ENCODE peak calls at places on chromosome 1, in five cellular contexts. P, K, O, N and M are unnamed samples.

GRCh38 chr1:197272791-197273190 is 4.7 kb downstream of the CRB1 start:
- DNase-seq in K (no peak), P (no peak), N (no peak), O (no peak), M (no peak)

GRCh38 chr1:24323281-24323680 is 4.1 kb downstream of the GRHL3 start:
- DNase-seq in P (no peak), O (no peak), K (no peak), N (no peak), M (no peak)

GRCh38 chr1:54887665-54888071 is 673 bp upstream of the DHCR24 start:
- DNase-seq in P (no peak), N (peak), K (peak), O (no peak), M (no peak)

GRCh38 chr1:156140879-156141707 is 12.3 kb upstream of the SEMA4A start:
- DNase-seq in N (no peak), K (peak), P (no peak), O (peak), M (no peak)

GRCh38 chr1:151537112-151537511 is 3.0 kb upstream of the TUFT1 start:
- DNase-seq in P (peak), N (no peak), K (no peak), O (no peak), M (no peak)

GRCh38 chr1:23868848-23869450 is 859 bp upstream of the FUCA1 start:
- DNase-seq in K (no peak), P (no peak), N (no peak), O (no peak), M (peak)

GRCh38 chr1:47871799-47872353 is 125.3 kb downstream of the TRABD2B start:
- DNase-seq in K (no peak), P (no peak), N (no peak), O (no peak), M (no peak)

GRCh38 chr1:154206212-154206611 is at the start of gene CFAP141:
- DNase-seq in K (no peak), O (no peak), N (no peak), P (no peak), M (no peak)

GRCh38 chr1:15946546-15947381 is 29.1 kb downstream of the ZBTB17 start:
- DNase-seq in P (no peak), N (no peak), K (peak), O (no peak), M (no peak)

GRCh38 chr1:6111571-6111970 is 65.9 kb downstream of the KCNAB2 start:
- DNase-seq in K (peak), P (no peak), O (no peak), N (peak), M (no peak)

GRCh38 chr1:157748262-157748817 is 28.6 kb downstream of the FCRL2 start:
- DNase-seq in P (no peak), O (no peak), N (no peak), K (no peak), M (no peak)

GRCh38 chr1:206863266-206863665 is 2.2 kb upstream of the IL20 start:
- DNase-seq in N (no peak), K (no peak), P (no peak), O (no peak), M (no peak)

GRCh38 chr1:225396357-225396756 is 31.5 kb downstream of the LBR start:
- DNase-seq in O (no peak), K (no peak), P (no peak), N (no peak), M (no peak)
- TF ChIP-seq CTCF in O (no peak), K (no peak), P (no peak), N (no peak), M (no peak)

GRCh38 chr1:22711591-22712501 is 1.2 kb downstream of the EPHB2 start:
- DNase-seq in N (no peak), O (no peak), K (no peak), P (no peak), M (no peak)
- TF ChIP-seq CTCF in N (no peak), O (no peak), K (no peak), P (no peak), M (no peak)

GRCh38 chr1:111507411-111508201 is 4.2 kb upstream of the ADORA3 start:
- DNase-seq in N (peak), O (peak), P (peak), K (peak), M (peak)
- TF ChIP-seq CTCF in N (no peak), O (no peak), P (no peak), K (no peak), M (no peak)

DNA sequence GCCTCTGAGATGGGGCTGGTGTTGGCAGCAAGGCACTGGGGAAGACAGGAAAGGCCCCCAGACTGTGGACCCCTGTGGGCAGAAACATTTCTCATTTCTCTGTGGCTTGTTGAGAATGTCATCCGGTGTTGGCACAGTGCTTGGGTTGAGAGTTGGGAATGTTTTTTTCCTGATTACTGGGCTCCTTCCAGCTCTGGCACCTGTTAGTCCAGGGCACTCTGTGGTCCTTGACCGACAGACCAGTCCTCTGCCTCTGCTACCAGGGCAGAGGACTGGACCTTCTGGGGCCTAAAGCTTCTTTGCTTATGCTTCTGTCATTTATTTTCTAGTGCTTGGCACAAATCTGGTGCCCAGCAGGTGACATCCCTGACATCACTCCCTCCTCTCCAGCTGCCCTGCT is 4.8 kb upstream of the SPRR5 start:
- DNase-seq in P (no peak), K (no peak), O (no peak), N (peak), M (no peak)
- TF ChIP-seq CTCF in P (no peak), K (no peak), O (no peak), N (no peak), M (no peak)

GRCh38 chr1:229848762-229849677 is 218.0 kb upstream of the GALNT2 start:
- DNase-seq in O (no peak), K (no peak), P (no peak), N (no peak), M (no peak)
- TF ChIP-seq CTCF in O (no peak), K (peak), P (peak), N (peak), M (peak)

DNA sequence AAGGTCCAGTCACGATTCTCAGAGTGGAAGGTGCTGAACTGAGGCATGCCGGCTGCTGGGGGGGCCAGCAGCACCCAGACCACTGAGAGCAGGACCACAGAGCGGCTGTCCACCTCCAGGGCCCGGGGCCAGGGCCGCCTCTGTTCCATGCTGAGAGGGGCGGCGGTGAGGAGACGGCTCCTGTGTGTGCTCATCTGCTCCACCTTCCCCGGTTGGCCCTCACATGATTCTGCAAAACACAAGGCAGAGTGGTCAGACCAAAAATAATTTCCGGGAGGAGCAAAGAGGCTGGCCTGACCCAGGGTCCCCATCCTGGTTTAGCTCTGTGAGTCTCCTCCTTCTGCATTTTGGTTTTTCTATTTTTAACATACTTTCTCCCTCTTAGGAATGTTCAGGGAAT is 26.4 kb downstream of the PLXNA2 start:
- DNase-seq in K (no peak), N (no peak), P (no peak), O (no peak), M (no peak)
- TF ChIP-seq CTCF in K (no peak), N (no peak), P (no peak), O (no peak), M (no peak)

DNA sequence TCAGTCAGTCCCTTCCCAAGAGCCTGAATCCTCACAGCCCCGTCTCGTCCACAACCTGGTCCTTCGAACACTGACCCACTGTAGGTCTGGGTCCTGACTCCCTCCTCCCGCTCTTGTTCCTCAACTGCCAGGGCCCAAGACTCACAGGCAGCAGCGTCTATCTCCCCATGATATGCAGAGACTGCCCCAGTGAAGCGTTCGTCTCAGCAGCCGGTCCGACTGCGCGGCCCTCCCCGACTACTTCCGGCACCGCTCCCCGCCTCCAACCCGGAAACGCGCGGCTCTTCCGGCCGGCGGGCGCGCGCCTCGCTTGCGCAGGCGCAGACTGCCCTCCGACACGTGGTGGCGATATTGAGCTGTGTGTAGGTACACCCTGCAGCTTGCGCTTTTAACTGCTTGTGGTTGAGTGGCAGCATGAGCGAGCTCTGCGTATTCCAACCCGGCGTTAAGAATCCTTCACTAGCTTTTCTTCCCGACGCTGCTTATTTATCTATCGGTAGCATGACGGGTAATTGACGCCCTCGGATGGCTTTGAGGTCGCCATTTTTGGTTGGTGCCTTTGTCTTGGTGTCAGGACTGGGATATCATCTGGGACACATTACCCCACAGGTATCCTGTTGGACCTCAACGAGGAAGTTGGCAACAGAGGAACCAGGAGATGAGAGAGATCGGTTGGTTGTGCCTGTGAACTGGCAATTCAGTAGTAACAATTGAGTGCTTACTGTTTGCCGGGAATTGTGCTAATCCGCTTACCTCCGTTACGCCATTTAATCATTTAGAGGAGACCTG is at the start of gene TAF12:
- DNase-seq in P (peak), K (peak), N (peak), O (peak), M (peak)
- TF ChIP-seq CTCF in P (no peak), K (peak), N (peak), O (peak), M (no peak)

DNA sequence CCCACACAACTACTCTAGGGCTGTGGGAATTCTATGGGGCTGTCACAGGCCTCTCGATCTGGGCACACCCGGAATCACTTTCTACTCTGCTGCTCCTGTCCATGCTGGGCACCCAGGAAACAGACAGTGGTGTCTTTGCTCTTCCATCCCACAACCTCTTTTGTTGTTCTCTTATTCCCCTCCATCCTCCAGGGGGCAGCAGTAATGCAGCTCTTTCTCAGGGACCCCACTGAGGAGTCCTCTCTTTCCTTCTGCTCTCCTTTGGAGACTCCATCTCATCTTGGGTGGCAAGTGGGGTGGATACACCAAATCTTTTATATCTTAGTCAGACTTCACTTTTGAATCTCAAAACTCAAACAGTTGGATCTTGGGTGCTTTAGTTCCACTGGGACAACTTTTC is 206.3 kb downstream of the HS2ST1 start:
- DNase-seq in K (no peak), O (no peak), N (no peak), P (no peak), M (no peak)
- TF ChIP-seq CTCF in K (no peak), O (no peak), N (peak), P (peak), M (peak)